ENCODE peak calls at places on chromosomes 13 and 19, in ten cellular contexts. One of them, this sample, is unnamed.
A peak's percentile ranks its signal among the peaks of the same experiment; 100 is the strongest.

GRCh38 chr13:33723772-33724435 is 94.0 kb upstream of the RFC3 start:
- DNase-seq in OCI-LY7: peak; percentile 91
- DNase-seq in neuronal stem cell: peak; percentile 70
- DNase-seq in psoas muscle: peak; percentile 62
- DNase-seq in pancreas: peak; percentile 65
- DNase-seq in RWPE1: peak; percentile 70
- DNase-seq in CD8-positive, alpha-beta T cell: peak; percentile 46
- DNase-seq in heart right ventricle: peak; percentile 86
- DNase-seq in thoracic aorta: peak; percentile 50
- DNase-seq in fibroblast of lung: peak; percentile 80
- DNase-seq in this sample: peak; percentile 52

GRCh38 chr13:113305208-113305607 is 8.2 kb downstream of the LAMP1 start:
- DNase-seq in OCI-LY7: no peak
- DNase-seq in neuronal stem cell: no peak
- DNase-seq in psoas muscle: peak; percentile 56
- DNase-seq in pancreas: no peak
- DNase-seq in RWPE1: peak; percentile 87
- DNase-seq in CD8-positive, alpha-beta T cell: no peak
- DNase-seq in heart right ventricle: no peak
- DNase-seq in thoracic aorta: no peak
- DNase-seq in fibroblast of lung: peak; percentile 79
- DNase-seq in this sample: peak; percentile 91

GRCh38 chr19:48772503-48772953 is 17.2 kb downstream of the FGF21 start:
- DNase-seq in OCI-LY7: no peak
- DNase-seq in neuronal stem cell: no peak
- DNase-seq in psoas muscle: peak; percentile 87
- DNase-seq in pancreas: peak; percentile 71
- DNase-seq in RWPE1: no peak
- DNase-seq in CD8-positive, alpha-beta T cell: no peak
- DNase-seq in heart right ventricle: peak; percentile 55
- DNase-seq in thoracic aorta: no peak
- DNase-seq in fibroblast of lung: no peak
- DNase-seq in this sample: no peak

GRCh38 chr19:2246801-2247361 is 2.2 kb upstream of the AMH start:
- DNase-seq in OCI-LY7: no peak
- DNase-seq in neuronal stem cell: no peak
- DNase-seq in psoas muscle: peak; percentile 91
- DNase-seq in pancreas: no peak
- DNase-seq in RWPE1: no peak
- DNase-seq in CD8-positive, alpha-beta T cell: no peak
- DNase-seq in heart right ventricle: peak; percentile 51
- DNase-seq in thoracic aorta: no peak
- DNase-seq in fibroblast of lung: peak; percentile 32
- DNase-seq in this sample: no peak

GRCh38 chr19:3982701-3983541 is 2.3 kb downstream of the EEF2 start:
- DNase-seq in OCI-LY7: no peak
- DNase-seq in neuronal stem cell: no peak
- DNase-seq in psoas muscle: peak; percentile 82
- DNase-seq in pancreas: peak; percentile 62
- DNase-seq in RWPE1: peak; percentile 44
- DNase-seq in CD8-positive, alpha-beta T cell: no peak
- DNase-seq in heart right ventricle: peak; percentile 8
- DNase-seq in thoracic aorta: no peak
- DNase-seq in fibroblast of lung: peak; percentile 71
- DNase-seq in this sample: no peak

GRCh38 chr13:36675213-36675536 is 1.4 kb downstream of the SERTM1 start:
- DNase-seq in OCI-LY7: no peak
- DNase-seq in neuronal stem cell: no peak
- DNase-seq in psoas muscle: no peak
- DNase-seq in pancreas: no peak
- DNase-seq in RWPE1: no peak
- DNase-seq in CD8-positive, alpha-beta T cell: no peak
- DNase-seq in heart right ventricle: no peak
- DNase-seq in thoracic aorta: no peak
- DNase-seq in fibroblast of lung: no peak
- DNase-seq in this sample: no peak

GRCh38 chr13:74771964-74772363 is 637.8 kb upstream of the KLF12 start:
- DNase-seq in OCI-LY7: no peak
- DNase-seq in neuronal stem cell: no peak
- DNase-seq in psoas muscle: no peak
- DNase-seq in pancreas: no peak
- DNase-seq in RWPE1: peak; percentile 25
- DNase-seq in CD8-positive, alpha-beta T cell: no peak
- DNase-seq in heart right ventricle: no peak
- DNase-seq in thoracic aorta: no peak
- DNase-seq in fibroblast of lung: peak; percentile 87
- DNase-seq in this sample: no peak

GRCh38 chr13:94860981-94861407 is 148.6 kb upstream of the SOX21 start:
- DNase-seq in OCI-LY7: no peak
- DNase-seq in neuronal stem cell: no peak
- DNase-seq in psoas muscle: no peak
- DNase-seq in pancreas: no peak
- DNase-seq in RWPE1: no peak
- DNase-seq in CD8-positive, alpha-beta T cell: no peak
- DNase-seq in heart right ventricle: no peak
- DNase-seq in thoracic aorta: no peak
- DNase-seq in fibroblast of lung: peak; percentile 34
- DNase-seq in this sample: no peak

GRCh38 chr19:7545904-7546303 is 10.4 kb downstream of the PNPLA6 start:
- DNase-seq in OCI-LY7: no peak
- DNase-seq in neuronal stem cell: no peak
- DNase-seq in psoas muscle: no peak
- DNase-seq in pancreas: no peak
- DNase-seq in RWPE1: no peak
- DNase-seq in CD8-positive, alpha-beta T cell: no peak
- DNase-seq in heart right ventricle: no peak
- DNase-seq in thoracic aorta: no peak
- DNase-seq in fibroblast of lung: no peak
- DNase-seq in this sample: no peak

GRCh38 chr19:7542556-7543348 is 7.2 kb downstream of the PNPLA6 start:
- DNase-seq in OCI-LY7: no peak
- DNase-seq in neuronal stem cell: no peak
- DNase-seq in psoas muscle: no peak
- DNase-seq in pancreas: no peak
- DNase-seq in RWPE1: no peak
- DNase-seq in CD8-positive, alpha-beta T cell: no peak
- DNase-seq in heart right ventricle: no peak
- DNase-seq in thoracic aorta: no peak
- DNase-seq in fibroblast of lung: no peak
- DNase-seq in this sample: no peak

GRCh38 chr19:7544626-7545025 is 9.1 kb downstream of the PNPLA6 start:
- DNase-seq in OCI-LY7: no peak
- DNase-seq in neuronal stem cell: no peak
- DNase-seq in psoas muscle: no peak
- DNase-seq in pancreas: no peak
- DNase-seq in RWPE1: no peak
- DNase-seq in CD8-positive, alpha-beta T cell: no peak
- DNase-seq in heart right ventricle: no peak
- DNase-seq in thoracic aorta: no peak
- DNase-seq in fibroblast of lung: no peak
- DNase-seq in this sample: no peak

GRCh38 chr19:7547153-7547552 is 11.6 kb downstream of the PNPLA6 start:
- DNase-seq in OCI-LY7: no peak
- DNase-seq in neuronal stem cell: no peak
- DNase-seq in psoas muscle: no peak
- DNase-seq in pancreas: no peak
- DNase-seq in RWPE1: no peak
- DNase-seq in CD8-positive, alpha-beta T cell: no peak
- DNase-seq in heart right ventricle: no peak
- DNase-seq in thoracic aorta: no peak
- DNase-seq in fibroblast of lung: no peak
- DNase-seq in this sample: no peak

DNA sequence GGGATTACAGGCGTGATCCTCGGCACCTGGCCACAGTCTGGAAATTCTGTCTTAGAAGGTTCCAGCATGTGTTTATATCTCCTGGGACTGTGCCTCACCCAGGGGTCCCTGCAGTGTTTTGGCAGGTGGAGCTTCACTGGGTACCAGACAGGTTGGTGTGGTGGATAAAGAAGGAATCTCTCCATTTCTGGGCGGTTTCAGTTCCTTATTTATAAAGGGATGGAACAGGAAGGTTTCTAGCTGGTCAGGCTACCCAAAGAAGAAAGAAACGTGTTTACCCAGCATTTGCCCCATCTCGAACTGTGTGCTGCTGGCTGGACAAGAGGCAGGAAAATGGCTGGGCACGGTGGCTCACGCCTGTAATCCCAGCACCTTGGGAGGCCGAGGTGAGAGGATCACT is 9.8 kb downstream of the PNPLA6 start:
- DNase-seq in OCI-LY7: no peak
- DNase-seq in neuronal stem cell: no peak
- DNase-seq in psoas muscle: no peak
- DNase-seq in pancreas: no peak
- DNase-seq in RWPE1: no peak
- DNase-seq in CD8-positive, alpha-beta T cell: no peak
- DNase-seq in heart right ventricle: no peak
- DNase-seq in thoracic aorta: no peak
- DNase-seq in fibroblast of lung: no peak
- DNase-seq in this sample: no peak
- H3K27ac ChIP-seq in OCI-LY7: no peak overlapping the region
- H3K27ac ChIP-seq in neuronal stem cell: no peak overlapping the region
- H3K27ac ChIP-seq in psoas muscle: no peak overlapping the region
- H3K27ac ChIP-seq in pancreas: no peak overlapping the region
- H3K27ac ChIP-seq in RWPE1: no peak overlapping the region
- H3K27ac ChIP-seq in CD8-positive, alpha-beta T cell: no peak overlapping the region
- H3K27ac ChIP-seq in heart right ventricle: no peak overlapping the region
- H3K27ac ChIP-seq in thoracic aorta: no peak overlapping the region
- H3K27ac ChIP-seq in fibroblast of lung: no peak overlapping the region
- H3K27ac ChIP-seq in this sample: no peak overlapping the region

DNA sequence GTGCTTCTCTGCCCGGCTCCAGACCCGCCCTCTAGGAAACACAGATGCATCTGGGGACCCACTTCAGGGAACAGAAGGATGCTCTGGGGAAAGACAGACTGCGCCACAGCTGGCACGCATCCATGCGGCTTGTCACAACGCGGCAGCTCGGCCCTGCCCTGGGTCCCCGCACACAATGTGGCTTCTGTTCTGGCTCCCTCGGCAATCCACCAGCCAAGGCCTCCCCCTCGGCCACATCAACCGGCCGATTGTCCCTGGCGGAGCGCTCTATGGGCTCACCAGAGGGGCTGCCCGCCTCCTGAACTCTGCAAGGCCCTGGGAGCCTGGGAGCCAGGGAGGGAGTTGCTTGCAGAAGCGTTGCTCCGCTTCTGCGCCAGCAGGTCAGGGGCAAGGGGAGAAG is 38.1 kb downstream of the MLLT1 start:
- DNase-seq in OCI-LY7: no peak
- DNase-seq in neuronal stem cell: no peak
- DNase-seq in psoas muscle: peak; percentile 58
- DNase-seq in pancreas: no peak
- DNase-seq in RWPE1: no peak
- DNase-seq in CD8-positive, alpha-beta T cell: no peak
- DNase-seq in heart right ventricle: no peak
- DNase-seq in thoracic aorta: no peak
- DNase-seq in fibroblast of lung: no peak
- DNase-seq in this sample: no peak
- H3K27ac ChIP-seq in OCI-LY7: no peak overlapping the region
- H3K27ac ChIP-seq in neuronal stem cell: no peak overlapping the region
- H3K27ac ChIP-seq in psoas muscle: no peak overlapping the region
- H3K27ac ChIP-seq in pancreas: no peak overlapping the region
- H3K27ac ChIP-seq in RWPE1: peak overlapping the region; percentile 99
- H3K27ac ChIP-seq in CD8-positive, alpha-beta T cell: no peak overlapping the region
- H3K27ac ChIP-seq in heart right ventricle: no peak overlapping the region
- H3K27ac ChIP-seq in thoracic aorta: no peak overlapping the region
- H3K27ac ChIP-seq in fibroblast of lung: no peak overlapping the region
- H3K27ac ChIP-seq in this sample: no peak overlapping the region

GRCh38 chr13:110316196-110316595 is 9.1 kb downstream of the COL4A2 start:
- DNase-seq in OCI-LY7: no peak
- DNase-seq in neuronal stem cell: no peak
- DNase-seq in psoas muscle: no peak
- DNase-seq in pancreas: no peak
- DNase-seq in RWPE1: no peak
- DNase-seq in CD8-positive, alpha-beta T cell: no peak
- DNase-seq in heart right ventricle: no peak
- DNase-seq in thoracic aorta: no peak
- DNase-seq in fibroblast of lung: no peak
- DNase-seq in this sample: no peak

GRCh38 chr13:110317093-110317492 is 10.0 kb downstream of the COL4A2 start:
- DNase-seq in OCI-LY7: no peak
- DNase-seq in neuronal stem cell: no peak
- DNase-seq in psoas muscle: no peak
- DNase-seq in pancreas: no peak
- DNase-seq in RWPE1: no peak
- DNase-seq in CD8-positive, alpha-beta T cell: no peak
- DNase-seq in heart right ventricle: no peak
- DNase-seq in thoracic aorta: no peak
- DNase-seq in fibroblast of lung: no peak
- DNase-seq in this sample: no peak

GRCh38 chr13:110312669-110313031 is 5.6 kb downstream of the COL4A2 start:
- DNase-seq in OCI-LY7: no peak
- DNase-seq in neuronal stem cell: no peak
- DNase-seq in psoas muscle: no peak
- DNase-seq in pancreas: no peak
- DNase-seq in RWPE1: no peak
- DNase-seq in CD8-positive, alpha-beta T cell: no peak
- DNase-seq in heart right ventricle: no peak
- DNase-seq in thoracic aorta: no peak
- DNase-seq in fibroblast of lung: peak; percentile 97
- DNase-seq in this sample: peak; percentile 48

GRCh38 chr13:110311721-110312668 is 4.9 kb downstream of the COL4A2 start:
- DNase-seq in OCI-LY7: no peak
- DNase-seq in neuronal stem cell: no peak
- DNase-seq in psoas muscle: no peak
- DNase-seq in pancreas: no peak
- DNase-seq in RWPE1: no peak
- DNase-seq in CD8-positive, alpha-beta T cell: no peak
- DNase-seq in heart right ventricle: no peak
- DNase-seq in thoracic aorta: no peak
- DNase-seq in fibroblast of lung: no peak
- DNase-seq in this sample: no peak

DNA sequence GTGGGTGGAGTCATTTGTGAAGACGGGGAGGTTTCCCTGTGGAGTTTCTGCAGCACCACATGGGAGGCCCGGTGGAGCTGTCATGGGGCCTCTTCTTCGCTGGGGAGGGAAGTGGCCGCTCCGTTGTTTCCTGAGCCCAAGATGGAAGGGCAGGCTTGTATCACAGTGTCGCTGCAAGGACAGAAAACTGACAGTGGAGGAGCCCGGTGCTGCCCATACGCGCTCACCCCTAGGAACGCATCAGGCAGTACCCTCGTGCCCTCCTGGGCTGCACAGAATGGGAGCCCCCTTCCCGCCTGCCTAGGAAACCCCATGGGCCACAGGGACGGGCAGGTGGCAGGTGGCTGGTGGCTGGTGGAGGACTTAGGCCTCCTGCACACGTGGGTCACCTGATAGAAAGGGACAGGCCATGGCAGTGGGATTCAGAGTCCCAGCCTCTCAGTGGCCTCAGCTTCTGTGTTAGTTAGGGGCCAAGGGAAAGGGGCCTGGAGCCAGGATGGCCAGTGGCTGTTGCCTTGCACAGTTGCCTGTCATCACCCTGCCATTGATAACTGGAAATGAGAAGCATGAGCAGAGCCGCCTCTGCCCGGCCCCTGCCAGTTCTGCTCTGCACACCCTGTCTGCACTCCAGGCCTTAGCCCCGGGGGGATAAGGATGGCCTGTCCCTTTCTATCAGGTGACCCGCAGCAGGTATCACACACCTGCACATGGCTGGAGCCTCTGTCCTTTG is 7.6 kb downstream of the COL4A2 start:
- DNase-seq in OCI-LY7: no peak
- DNase-seq in neuronal stem cell: no peak
- DNase-seq in psoas muscle: no peak
- DNase-seq in pancreas: no peak
- DNase-seq in RWPE1: no peak
- DNase-seq in CD8-positive, alpha-beta T cell: no peak
- DNase-seq in heart right ventricle: peak; percentile 71
- DNase-seq in thoracic aorta: no peak
- DNase-seq in fibroblast of lung: no peak
- DNase-seq in this sample: no peak
- H3K27ac ChIP-seq in OCI-LY7: no peak overlapping the region
- H3K27ac ChIP-seq in neuronal stem cell: no peak overlapping the region
- H3K27ac ChIP-seq in psoas muscle: no peak overlapping the region
- H3K27ac ChIP-seq in pancreas: no peak overlapping the region
- H3K27ac ChIP-seq in RWPE1: peak overlapping the region; percentile 62
- H3K27ac ChIP-seq in CD8-positive, alpha-beta T cell: no peak overlapping the region
- H3K27ac ChIP-seq in heart right ventricle: peak overlapping the region; percentile 68
- H3K27ac ChIP-seq in thoracic aorta: peak overlapping the region; percentile 72
- H3K27ac ChIP-seq in fibroblast of lung: peak overlapping the region; percentile 18
- H3K27ac ChIP-seq in this sample: no peak overlapping the region

GRCh38 chr19:23381114-23381513 is 14.2 kb downstream of the ZNF91 start:
- DNase-seq in OCI-LY7: no peak
- DNase-seq in neuronal stem cell: no peak
- DNase-seq in psoas muscle: no peak
- DNase-seq in pancreas: no peak
- DNase-seq in RWPE1: no peak
- DNase-seq in CD8-positive, alpha-beta T cell: no peak
- DNase-seq in heart right ventricle: no peak
- DNase-seq in thoracic aorta: no peak
- DNase-seq in fibroblast of lung: no peak
- DNase-seq in this sample: no peak

GRCh38 chr19:23382955-23383354 is 12.3 kb downstream of the ZNF91 start:
- DNase-seq in OCI-LY7: no peak
- DNase-seq in neuronal stem cell: no peak
- DNase-seq in psoas muscle: no peak
- DNase-seq in pancreas: no peak
- DNase-seq in RWPE1: no peak
- DNase-seq in CD8-positive, alpha-beta T cell: no peak
- DNase-seq in heart right ventricle: no peak
- DNase-seq in thoracic aorta: no peak
- DNase-seq in fibroblast of lung: no peak
- DNase-seq in this sample: no peak

GRCh38 chr19:23377276-23377675 is 18.0 kb downstream of the ZNF91 start:
- DNase-seq in OCI-LY7: no peak
- DNase-seq in neuronal stem cell: no peak
- DNase-seq in psoas muscle: no peak
- DNase-seq in pancreas: no peak
- DNase-seq in RWPE1: no peak
- DNase-seq in CD8-positive, alpha-beta T cell: no peak
- DNase-seq in heart right ventricle: no peak
- DNase-seq in thoracic aorta: no peak
- DNase-seq in fibroblast of lung: no peak
- DNase-seq in this sample: no peak

GRCh38 chr19:23384166-23384565 is 11.1 kb downstream of the ZNF91 start:
- DNase-seq in OCI-LY7: no peak
- DNase-seq in neuronal stem cell: no peak
- DNase-seq in psoas muscle: no peak
- DNase-seq in pancreas: no peak
- DNase-seq in RWPE1: no peak
- DNase-seq in CD8-positive, alpha-beta T cell: no peak
- DNase-seq in heart right ventricle: no peak
- DNase-seq in thoracic aorta: no peak
- DNase-seq in fibroblast of lung: no peak
- DNase-seq in this sample: no peak

GRCh38 chr19:23378948-23379347 is 16.3 kb downstream of the ZNF91 start:
- DNase-seq in OCI-LY7: no peak
- DNase-seq in neuronal stem cell: no peak
- DNase-seq in psoas muscle: no peak
- DNase-seq in pancreas: no peak
- DNase-seq in RWPE1: no peak
- DNase-seq in CD8-positive, alpha-beta T cell: no peak
- DNase-seq in heart right ventricle: no peak
- DNase-seq in thoracic aorta: no peak
- DNase-seq in fibroblast of lung: peak; percentile 2
- DNase-seq in this sample: no peak
- H3K27ac ChIP-seq in OCI-LY7: no peak overlapping the region
- H3K27ac ChIP-seq in neuronal stem cell: no peak overlapping the region
- H3K27ac ChIP-seq in psoas muscle: no peak overlapping the region
- H3K27ac ChIP-seq in pancreas: no peak overlapping the region
- H3K27ac ChIP-seq in RWPE1: no peak overlapping the region
- H3K27ac ChIP-seq in CD8-positive, alpha-beta T cell: no peak overlapping the region
- H3K27ac ChIP-seq in heart right ventricle: peak overlapping the region; percentile 59
- H3K27ac ChIP-seq in thoracic aorta: no peak overlapping the region
- H3K27ac ChIP-seq in fibroblast of lung: no peak overlapping the region
- H3K27ac ChIP-seq in this sample: no peak overlapping the region